ENCODE peak calls at places on chromosomes 12 and 14, in nine cellular contexts. A is astrocyte of the spinal cord, K is cardiac fibroblast, B is LNCaP clone FGC, N is gastrocnemius medialis, Q is neural progenitor cell, V is thyroid gland, O is GM13977, D is psoas muscle. U is an unnamed sample.

GRCh38 chr14:92460916-92461579 is 52.5 kb upstream of the RIN3 start:
- DNase-seq in A (peak), K (peak), B (no peak), N (no peak), Q (no peak), V (no peak), O (no peak), D (no peak), U (peak)

GRCh38 chr14:105858676-105859025 is 332.3 kb downstream of the TMEM121 start:
- DNase-seq in A (no peak), K (no peak), B (no peak), N (no peak), Q (no peak), V (no peak), O (no peak), D (no peak), U (no peak)

GRCh38 chr12:41014643-41015020 is 173.5 kb upstream of the PDZRN4 start:
- DNase-seq in A (peak), K (no peak), B (no peak), N (no peak), Q (no peak), V (no peak), O (no peak), D (no peak), U (no peak)

GRCh38 chr12:92597997-92598396 is 104.8 kb upstream of the PLEKHG7 start:
- DNase-seq in A (peak), K (no peak), B (no peak), N (no peak), Q (no peak), V (no peak), O (no peak), D (no peak), U (peak)

GRCh38 chr14:71175491-71175890 is 268.2 kb downstream of the PCNX1 start:
- DNase-seq in A (no peak), K (no peak), B (peak), N (no peak), Q (no peak), V (peak), O (no peak), D (no peak), U (no peak)

GRCh38 chr12:76571256-76571655 is 11.7 kb upstream of the OSBPL8 start:
- DNase-seq in A (peak), K (peak), B (no peak), N (no peak), Q (no peak), V (no peak), O (no peak), D (no peak), U (no peak)

GRCh38 chr14:30624132-30624423 is 2.0 kb downstream of the SCFD1 start:
- DNase-seq in A (no peak), K (no peak), B (no peak), N (no peak), Q (no peak), V (no peak), O (no peak), D (no peak), U (no peak)

GRCh38 chr12:123934829-123935228 is 37.8 kb downstream of the CCDC92 start:
- DNase-seq in A (peak), K (no peak), B (no peak), N (no peak), Q (no peak), V (no peak), O (no peak), D (no peak), U (no peak)

GRCh38 chr14:80850197-80850814 is 91.2 kb downstream of the CEP128 start:
- DNase-seq in A (peak), K (peak), B (peak), N (no peak), Q (peak), V (no peak), O (peak), D (no peak), U (no peak)

GRCh38 chr12:68939500-68939899 is 6.5 kb upstream of the CPM start:
- DNase-seq in A (no peak), K (no peak), B (no peak), N (no peak), Q (no peak), V (no peak), O (no peak), D (no peak), U (no peak)

GRCh38 chr12:12019881-12020280 is 50.9 kb upstream of the BCL2L14 start:
- DNase-seq in A (no peak), K (no peak), B (no peak), N (no peak), Q (no peak), V (no peak), O (no peak), D (no peak), U (no peak)

GRCh38 chr14:25406818-25407217 is 356.9 kb upstream of the STXBP6 start:
- DNase-seq in A (no peak), K (peak), B (no peak), N (no peak), Q (peak), V (peak), O (no peak), D (no peak), U (peak)

GRCh38 chr12:132160671-132161045 is 16.4 kb downstream of the NOC4L start:
- DNase-seq in A (no peak), K (no peak), B (no peak), N (no peak), Q (no peak), V (no peak), O (no peak), D (no peak), U (no peak)

GRCh38 chr12:10069099-10069498 is 29.7 kb downstream of the CLEC1A start:
- DNase-seq in A (peak), K (no peak), B (no peak), N (no peak), Q (no peak), V (no peak), O (no peak), D (no peak), U (no peak)

GRCh38 chr12:130680451-130680990 is 35.6 kb downstream of the RIMBP2 start:
- DNase-seq in A (no peak), K (no peak), B (no peak), N (no peak), Q (no peak), V (no peak), O (no peak), D (no peak), U (no peak)

GRCh38 chr12:113102811-113103210 is 32.8 kb downstream of the RASAL1 start:
- DNase-seq in A (no peak), K (no peak), B (no peak), N (no peak), Q (no peak), V (no peak), O (no peak), D (no peak), U (no peak)

GRCh38 chr12:4856556-4856955 is 53.1 kb upstream of the KCNA1 start:
- DNase-seq in A (no peak), K (no peak), B (no peak), N (no peak), Q (no peak), V (no peak), O (no peak), D (no peak), U (no peak)

GRCh38 chr12:68611094-68611818 is 557 bp downstream of the RAP1B start:
- DNase-seq in A (peak), K (peak), B (no peak), N (peak), Q (peak), V (peak), O (peak), D (peak), U (peak)

GRCh38 chr12:131511391-131511802 is 199.5 kb upstream of the SFSWAP start:
- DNase-seq in A (no peak), K (peak), B (no peak), N (no peak), Q (no peak), V (no peak), O (peak), D (no peak), U (peak)

GRCh38 chr14:54211562-54212308 is 185.1 kb upstream of the CDKN3 start:
- DNase-seq in A (peak), K (peak), B (no peak), N (no peak), Q (no peak), V (no peak), O (no peak), D (no peak), U (no peak)

GRCh38 chr14:99538275-99538674 is 57.1 kb downstream of the CCNK start:
- DNase-seq in A (peak), K (peak), B (no peak), N (no peak), Q (no peak), V (peak), O (no peak), D (no peak), U (no peak)

DNA sequence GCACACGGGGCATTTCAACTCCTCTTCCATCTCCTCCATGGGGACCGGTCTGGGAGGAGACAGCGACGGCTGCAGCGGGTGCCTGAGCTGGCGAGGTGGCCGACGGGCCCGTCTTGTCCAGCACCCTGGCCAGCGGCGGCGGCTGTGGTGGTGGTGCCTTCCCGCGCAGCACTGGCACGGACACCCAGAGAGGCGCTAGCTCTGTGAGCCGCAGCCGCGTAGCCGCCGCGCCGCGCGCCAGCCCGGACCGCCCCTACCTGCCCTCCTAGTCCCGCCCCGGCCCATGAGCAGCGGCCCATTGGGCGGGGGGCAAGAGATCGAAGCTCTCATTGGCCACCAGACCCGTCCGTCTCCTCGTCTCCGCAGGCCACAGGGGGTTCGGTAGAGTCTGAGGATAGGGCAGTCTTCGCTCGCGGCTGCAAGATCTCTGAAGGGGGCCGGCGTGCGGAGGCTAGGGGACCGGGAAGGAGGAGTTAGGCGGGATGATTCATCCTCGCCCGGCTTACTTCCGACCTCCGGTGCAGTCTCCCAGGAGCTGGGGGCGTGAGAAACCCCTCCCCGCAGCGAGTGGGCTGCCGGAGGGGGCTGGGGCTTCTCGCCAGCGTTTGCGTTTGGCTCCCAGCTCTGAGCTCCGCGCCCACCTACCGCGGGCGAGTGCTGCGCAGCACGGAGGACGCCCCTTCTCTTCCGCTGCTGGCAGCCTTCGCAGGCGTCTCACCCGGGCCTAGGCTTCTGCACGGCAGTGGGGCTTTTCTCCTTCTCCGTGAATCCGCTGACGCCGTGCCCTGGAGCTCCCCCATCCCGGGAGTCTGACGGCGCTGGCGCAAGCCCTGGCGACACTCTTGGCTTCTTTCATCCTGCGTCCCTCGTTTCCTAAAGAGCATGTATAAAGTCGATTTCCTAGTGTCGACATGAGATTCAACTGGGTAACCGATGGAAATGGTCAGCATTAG is at the start of gene TRIM9:
- DNase-seq in A (peak), K (peak), B (peak), N (peak), Q (peak), V (peak), O (peak), D (peak), U (peak)
- TF ChIP-seq CTCF in A (no peak), K (no peak), B (no peak), N (no peak), Q (no peak), V (no peak), O (no peak), D (no peak), U (no peak)

GRCh38 chr12:120639771-120640721 is at the start of gene CABP1:
- DNase-seq in A (no peak), K (no peak), B (no peak), N (no peak), Q (peak), V (peak), O (peak), D (no peak), U (peak)
- TF ChIP-seq CTCF in A (no peak), K (no peak), B (peak), N (no peak), Q (peak), V (peak), O (peak), D (no peak), U (peak)

GRCh38 chr12:111780166-111780565 is 13.4 kb downstream of the ALDH2 start:
- DNase-seq in A (no peak), K (no peak), B (no peak), N (no peak), Q (no peak), V (no peak), O (no peak), D (no peak), U (no peak)

GRCh38 chr12:111775205-111776193 is 8.8 kb downstream of the ALDH2 start:
- DNase-seq in A (peak), K (peak), B (peak), N (peak), Q (no peak), V (peak), O (peak), D (peak), U (peak)

GRCh38 chr12:111777345-111778045 is 10.8 kb downstream of the ALDH2 start:
- DNase-seq in A (no peak), K (no peak), B (no peak), N (no peak), Q (no peak), V (no peak), O (no peak), D (no peak), U (no peak)

GRCh38 chr12:111773801-111774551 is 7.2 kb downstream of the ALDH2 start:
- DNase-seq in A (peak), K (peak), B (no peak), N (peak), Q (peak), V (peak), O (peak), D (peak), U (no peak)

DNA sequence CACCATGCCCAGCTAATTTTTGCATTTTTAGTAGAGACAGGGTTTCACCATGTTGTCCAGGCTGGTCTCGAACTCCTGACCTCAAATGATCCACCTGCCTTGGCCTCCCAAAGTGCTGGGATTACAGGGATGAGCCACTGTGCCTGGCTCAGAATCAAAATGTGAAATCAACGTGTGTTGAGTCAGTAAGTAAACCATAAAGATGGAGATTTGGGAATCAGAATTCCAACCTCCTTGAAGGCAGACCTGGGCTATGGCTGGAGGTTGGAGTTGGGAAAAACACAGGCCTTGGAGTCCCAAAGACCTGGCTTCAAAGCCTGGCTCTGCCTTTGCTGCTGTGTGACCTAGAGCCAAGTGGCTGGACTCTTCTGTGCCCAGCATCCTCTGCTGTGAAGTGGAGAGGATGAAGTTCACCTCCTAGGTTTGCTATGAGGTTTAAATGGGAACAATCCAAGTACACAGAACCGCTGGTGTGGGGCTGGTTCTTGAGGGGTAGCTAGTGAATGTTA is 10.2 kb downstream of the ALDH2 start:
- DNase-seq in A (no peak), K (no peak), B (no peak), N (no peak), Q (no peak), V (no peak), O (no peak), D (no peak), U (no peak)
- TF ChIP-seq CTCF in A (no peak), K (no peak), B (no peak), N (no peak), Q (no peak), V (no peak), O (no peak), D (no peak), U (no peak)

DNA sequence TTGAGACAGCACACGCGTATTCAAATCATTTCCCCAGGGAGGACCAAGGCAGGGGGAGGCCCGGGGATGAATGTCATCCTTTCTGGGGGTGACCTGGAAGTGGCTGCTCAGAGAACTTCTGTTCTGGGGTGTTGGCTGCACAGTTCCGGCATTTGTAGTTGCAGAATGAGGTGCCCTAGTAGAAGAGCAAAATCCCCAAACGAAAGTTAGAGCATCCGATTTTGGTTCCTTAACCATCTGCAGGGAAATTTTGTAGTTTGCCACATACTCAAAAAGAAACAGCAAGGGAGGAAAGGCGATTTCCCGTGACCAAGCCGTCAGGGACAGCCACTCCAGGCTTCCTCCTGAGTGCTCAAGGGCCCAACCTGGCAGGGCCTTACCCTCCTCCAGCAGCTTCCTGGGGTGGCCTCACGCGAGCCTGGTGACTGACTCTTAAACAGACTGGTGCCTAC is 13.0 kb upstream of the TRAF3 start:
- DNase-seq in A (no peak), K (no peak), B (no peak), N (no peak), Q (no peak), V (peak), O (peak), D (no peak), U (no peak)
- TF ChIP-seq CTCF in A (no peak), K (no peak), B (no peak), N (no peak), Q (no peak), V (no peak), O (no peak), D (no peak), U (no peak)